ENCODE peak calls at places on chromosomes 3 and 15, in seven cellular contexts. L, B, D, Q, J, C and Y are unnamed samples.

GRCh38 chr15:34808016-34808415 is 12.7 kb upstream of the ACTC1 start:
- DNase-seq in D (no peak), J (no peak), Q (no peak), B (no peak), C (peak), L (no peak), Y (no peak)

GRCh38 chr3:59641169-59641914 is 591.5 kb upstream of the CFAP20DC start:
- DNase-seq in D (no peak), L (no peak), J (no peak), C (no peak), B (no peak), Q (no peak), Y (no peak)

GRCh38 chr15:76206325-76206976 is 104.8 kb downstream of the ETFA start:
- DNase-seq in Q (no peak), B (no peak), L (no peak), C (peak), J (peak), D (peak), Y (no peak)

GRCh38 chr15:50767332-50767861 is 1.9 kb upstream of the SPPL2A start:
- DNase-seq in D (peak), L (no peak), Q (no peak), C (peak), B (no peak), J (no peak), Y (no peak)

GRCh38 chr3:129611812-129612349 is 5.4 kb upstream of the PLXND1 start:
- DNase-seq in J (no peak), L (no peak), D (peak), C (no peak), Q (no peak), B (no peak), Y (no peak)

GRCh38 chr3:159732172-159733111 is 256.2 kb upstream of the IL12A start:
- DNase-seq in B (peak), Q (no peak), L (no peak), J (no peak), C (peak), D (peak), Y (no peak)

GRCh38 chr3:79086514-79086913 is 681.3 kb downstream of the ROBO1 start:
- DNase-seq in Q (peak), L (peak), B (peak), D (peak), J (no peak), C (peak), Y (no peak)

GRCh38 chr3:136856665-136857064 is 5.3 kb upstream of the NCK1 start:
- DNase-seq in J (no peak), Q (no peak), C (no peak), B (no peak), L (no peak), D (no peak), Y (no peak)

GRCh38 chr15:38424101-38424552 is 29.8 kb upstream of the FAM98B start:
- DNase-seq in D (no peak), J (no peak), L (peak), B (no peak), Q (no peak), C (no peak), Y (no peak)

GRCh38 chr3:160180581-160181216 is 44.5 kb upstream of the C3orf80 start:
- DNase-seq in L (no peak), C (no peak), Q (no peak), J (no peak), B (peak), D (no peak), Y (no peak)

GRCh38 chr15:76512971-76513370 is 176.4 kb downstream of the ISL2 start:
- DNase-seq in J (no peak), Q (no peak), D (no peak), L (no peak), C (peak), B (no peak), Y (no peak)

GRCh38 chr3:29176501-29176900 is 104.4 kb upstream of the RBMS3 start:
- DNase-seq in J (no peak), L (no peak), C (no peak), Q (no peak), D (no peak), B (no peak), Y (no peak)

GRCh38 chr15:27866505-27867165 is 232.5 kb downstream of the OCA2 start:
- DNase-seq in C (no peak), J (no peak), L (no peak), Q (no peak), D (no peak), B (no peak), Y (no peak)

GRCh38 chr3:105614288-105615030 is 247.8 kb downstream of the ALCAM start:
- DNase-seq in J (no peak), B (no peak), C (no peak), L (no peak), Q (no peak), D (no peak), Y (no peak)

GRCh38 chr15:83449928-83450501 is 2.9 kb downstream of the SH3GL3 start:
- DNase-seq in J (no peak), B (no peak), D (no peak), Q (no peak), L (no peak), C (no peak), Y (no peak)

GRCh38 chr15:59339252-59339672 is 33.4 kb downstream of the MYO1E start:
- DNase-seq in B (no peak), J (no peak), D (peak), L (no peak), Q (no peak), C (peak), Y (no peak)

GRCh38 chr15:98873441-98874218 is 134.0 kb downstream of the PGPEP1L start:
- DNase-seq in J (no peak), Q (no peak), B (peak), D (peak), L (no peak), C (peak), Y (no peak)

GRCh38 chr15:40047413-40048154 is 8.6 kb upstream of the SRP14 start:
- DNase-seq in L (peak), D (peak), C (peak), B (no peak), J (peak), Q (no peak), Y (no peak)

GRCh38 chr15:78685157-78685830 is 44.3 kb upstream of the CHRNB4 start:
- DNase-seq in D (no peak), J (no peak), L (no peak), C (no peak), Q (no peak), B (no peak), Y (no peak)

GRCh38 chr3:60434945-60435344 is 816.3 kb downstream of the FHIT start:
- DNase-seq in C (no peak), J (no peak), B (no peak), Q (no peak), L (no peak), D (no peak), Y (no peak)

GRCh38 chr15:69298697-69299441 is at the start of gene PAQR5:
- DNase-seq in B (no peak), D (peak), J (no peak), Q (no peak), L (no peak), C (no peak), Y (no peak)

GRCh38 chr3:152915695-152916094 is 80.8 kb downstream of the P2RY1 start:
- DNase-seq in J (no peak), Q (no peak), C (peak), B (no peak), D (no peak), L (no peak), Y (no peak)

GRCh38 chr15:101092186-101092866 is 159.5 kb downstream of the CHSY1 start:
- DNase-seq in D (no peak), B (no peak), L (no peak), C (no peak), Q (no peak), J (no peak), Y (no peak)

GRCh38 chr3:30720586-30721313 is 114.3 kb downstream of the TGFBR2 start:
- DNase-seq in B (no peak), L (no peak), J (peak), D (peak), C (peak), Q (no peak), Y (no peak)

GRCh38 chr3:55896155-55896554 is 409.0 kb upstream of the WNT5A start:
- DNase-seq in B (no peak), C (no peak), D (no peak), Q (no peak), L (no peak), J (no peak), Y (no peak)

GRCh38 chr3:11350374-11350773 is 78.2 kb downstream of the ATG7 start:
- DNase-seq in B (no peak), L (no peak), C (peak), D (peak), Q (no peak), J (no peak), Y (no peak)

GRCh38 chr3:145422541-145422940 is 738.4 kb downstream of the PLOD2 start:
- DNase-seq in J (no peak), L (no peak), Q (no peak), B (no peak), D (no peak), C (peak), Y (no peak)

DNA sequence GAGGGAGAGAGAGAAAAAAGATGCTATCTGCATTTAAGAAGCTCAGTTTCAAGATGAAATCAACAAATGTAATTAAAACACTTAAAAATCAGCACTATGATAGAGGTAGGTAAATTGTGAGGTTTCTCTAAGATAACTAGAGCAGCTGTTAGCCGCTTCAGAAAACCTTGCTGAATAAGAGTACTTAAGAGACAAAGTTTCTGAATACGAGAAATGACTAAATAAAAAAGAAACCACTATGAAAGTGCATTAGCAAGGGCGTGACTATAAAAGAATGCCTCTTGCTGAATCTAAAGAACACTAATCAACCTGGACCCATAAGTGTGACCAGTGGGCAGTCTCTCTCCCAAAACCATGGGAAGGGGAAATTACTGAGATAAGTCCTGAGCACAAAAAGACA is 41.8 kb downstream of the IQCB1 start:
- DNase-seq in L (peak), B (no peak), D (no peak), Q (no peak), C (no peak), J (no peak), Y (no peak)
- TF ChIP-seq CTCF in L (no peak), B (no peak), D (no peak), Q (no peak), C (no peak), J (no peak), Y (no peak)

DNA sequence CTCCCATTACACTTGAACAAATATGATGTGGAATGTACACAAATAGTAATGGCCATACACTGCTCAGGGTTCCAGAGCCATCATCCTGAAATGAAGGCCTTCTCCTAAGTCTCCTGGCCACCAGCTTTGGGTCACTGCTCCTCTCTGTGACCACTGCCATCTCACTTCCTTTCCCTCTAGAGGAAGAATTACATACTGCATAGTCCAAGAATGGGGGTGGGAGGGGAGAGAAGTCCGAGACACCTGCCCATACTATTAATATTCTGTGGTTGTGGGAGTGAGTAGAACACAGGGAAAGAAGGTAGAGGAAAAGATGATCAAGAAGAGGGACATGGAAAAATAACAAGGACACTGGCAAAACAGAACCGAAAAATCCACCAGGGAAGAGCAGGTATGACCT is 20.6 kb downstream of the ETV5 start:
- DNase-seq in D (no peak), J (no peak), Q (no peak), L (no peak), B (no peak), C (no peak), Y (no peak)
- TF ChIP-seq CTCF in D (no peak), J (no peak), Q (no peak), L (no peak), B (no peak), C (no peak), Y (no peak)

GRCh38 chr3:76369170-76369569 is 583.8 kb upstream of the ZNF717 start:
- DNase-seq in Q (no peak), B (no peak), L (no peak), J (no peak), C (peak), D (no peak), Y (no peak)
- TF ChIP-seq CTCF in Q (no peak), B (peak), L (no peak), J (peak), C (no peak), D (no peak), Y (peak)

DNA sequence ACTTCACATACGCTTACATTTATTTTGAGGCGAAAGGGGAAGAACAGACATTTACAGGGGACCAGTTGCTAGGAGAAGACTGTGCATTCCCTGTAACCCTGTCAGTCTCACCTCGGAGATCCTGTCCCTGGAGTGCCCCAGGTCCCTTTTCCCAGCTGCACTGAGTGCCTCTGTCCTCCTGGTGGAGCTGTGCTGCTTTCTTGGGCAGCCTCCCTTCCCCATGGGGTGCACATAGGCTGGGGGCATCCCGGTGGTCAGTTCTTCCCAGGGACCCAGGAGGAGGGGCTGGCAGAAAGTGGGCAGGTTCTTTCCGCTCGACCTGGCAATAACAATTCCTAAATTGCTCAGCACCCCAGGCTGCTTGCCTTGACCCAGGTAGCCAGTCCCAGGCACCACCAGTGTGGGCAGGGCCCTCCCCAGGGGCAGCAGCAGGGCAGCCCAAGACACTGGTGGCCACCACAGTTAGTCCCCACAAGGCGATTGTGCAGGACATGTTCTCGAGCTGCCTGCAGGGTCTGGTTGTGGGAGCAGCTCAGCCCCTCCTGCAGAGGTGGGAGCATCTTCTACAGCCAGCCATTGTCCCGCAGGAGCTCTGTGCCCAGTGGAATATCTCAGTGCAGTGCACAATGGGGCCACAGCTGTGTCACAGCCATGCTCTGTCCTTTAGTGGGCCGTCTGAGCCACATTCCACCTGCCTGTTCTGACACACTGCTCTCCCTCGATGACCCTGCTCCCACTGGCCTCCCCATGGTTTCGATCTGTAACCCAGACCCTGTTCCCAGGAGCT is 36.3 kb downstream of the APBA2 start:
- DNase-seq in Q (no peak), L (no peak), B (no peak), J (no peak), D (no peak), C (no peak), Y (peak)
- TF ChIP-seq CTCF in Q (no peak), L (no peak), B (no peak), J (peak), D (no peak), C (no peak), Y (peak)

GRCh38 chr3:67529337-67529736 is 125.1 kb downstream of the SUCLG2 start:
- DNase-seq in B (no peak), J (no peak), D (peak), Q (no peak), C (no peak), L (no peak), Y (no peak)
- TF ChIP-seq CTCF in B (no peak), J (no peak), D (no peak), Q (no peak), C (no peak), L (no peak), Y (peak)

DNA sequence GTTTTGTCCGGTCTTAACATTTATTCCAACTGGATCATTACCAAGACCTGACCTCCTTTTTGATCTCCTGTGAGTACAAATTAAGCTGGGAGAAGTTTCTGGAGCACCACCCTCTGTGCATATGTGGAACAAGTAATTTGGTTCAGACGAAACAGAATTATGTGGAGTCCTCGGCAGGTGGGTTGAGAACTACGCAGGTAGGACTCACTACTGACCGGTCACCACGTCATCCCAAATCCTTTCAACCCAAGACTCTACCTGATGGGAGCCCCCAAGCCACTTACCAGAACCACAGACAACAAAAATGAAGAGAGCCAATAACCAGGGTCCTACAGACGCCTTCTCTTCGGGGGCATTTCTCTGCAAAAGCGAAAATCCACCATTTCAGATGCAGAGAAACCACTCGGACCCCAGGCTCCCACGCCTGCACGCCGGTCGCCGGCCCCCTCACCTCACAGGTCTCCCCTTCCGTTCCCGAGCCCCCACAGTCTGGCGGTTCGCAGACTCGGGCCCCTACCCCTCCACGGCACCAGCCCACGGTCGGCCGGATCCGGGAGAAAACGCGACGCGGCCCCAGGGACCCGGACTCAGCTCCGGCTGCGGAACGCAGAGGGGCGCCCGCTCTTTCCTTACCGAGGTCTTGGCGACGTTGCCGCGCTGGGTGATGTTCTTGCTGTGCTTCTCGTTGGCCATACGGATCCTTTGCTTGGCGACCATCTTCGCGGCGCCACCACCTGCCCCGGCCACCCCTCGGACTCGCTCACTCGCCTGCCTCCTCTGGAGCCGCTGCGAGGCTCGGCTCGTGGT is 674 bp downstream of the SERP1 start:
- DNase-seq in Q (no peak), B (no peak), L (no peak), C (peak), J (no peak), D (peak), Y (no peak)
- TF ChIP-seq CTCF in Q (no peak), B (no peak), L (no peak), C (no peak), J (no peak), D (no peak), Y (peak)

GRCh38 chr3:32510075-32510724 is 7.5 kb upstream of the CMTM6 start:
- DNase-seq in J (no peak), L (peak), C (peak), Q (peak), D (peak), B (no peak), Y (no peak)
- TF ChIP-seq CTCF in J (peak), L (peak), C (peak), Q (no peak), D (peak), B (peak), Y (peak)

GRCh38 chr3:147383617-147384016 is 22.7 kb downstream of the ZIC4 start:
- DNase-seq in Q (no peak), L (no peak), D (no peak), J (no peak), C (no peak), B (no peak), Y (no peak)
- TF ChIP-seq CTCF in Q (no peak), L (peak), D (peak), J (peak), C (no peak), B (peak), Y (peak)

DNA sequence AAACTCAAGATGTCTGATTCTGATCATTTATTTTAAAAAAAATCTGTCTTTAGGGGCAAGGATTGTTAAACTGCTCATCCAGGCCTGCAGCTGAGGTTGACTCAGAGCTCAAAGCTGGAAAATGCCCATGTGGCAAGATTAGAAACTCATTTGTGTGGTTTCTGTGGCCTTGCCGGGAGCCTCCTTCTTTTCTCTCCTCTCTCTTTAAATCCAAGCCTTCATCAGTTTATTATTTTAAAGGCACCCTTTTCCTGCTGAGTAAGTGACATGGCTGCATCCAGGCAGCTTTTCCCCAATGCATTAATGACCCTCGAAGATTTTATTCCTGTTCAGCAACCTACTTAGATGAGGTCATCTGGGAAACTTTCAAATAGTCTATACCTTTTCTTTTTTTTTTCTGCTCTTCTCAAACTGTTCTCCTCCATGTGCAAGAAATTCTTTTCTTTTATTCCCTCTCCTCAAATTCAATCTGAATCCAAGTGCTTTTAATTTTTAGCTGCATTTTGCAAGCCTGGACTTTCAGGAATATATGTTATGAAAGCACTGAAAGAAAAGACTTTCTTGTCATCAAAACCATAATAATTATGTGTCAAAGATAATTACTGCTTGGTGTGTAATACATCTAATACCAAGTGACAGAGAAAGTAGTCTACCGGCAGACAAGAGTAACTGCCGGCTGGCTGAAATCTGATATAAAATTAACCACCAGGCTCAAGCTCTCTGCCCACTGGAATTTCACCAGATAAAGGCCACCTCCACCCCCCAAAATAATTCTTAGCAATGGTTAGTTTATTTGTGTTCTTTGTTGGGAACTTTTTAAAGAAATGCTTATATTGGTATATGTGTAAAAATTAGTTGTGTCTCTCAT is 221.1 kb upstream of the CDIN1 start:
- DNase-seq in D (no peak), J (peak), Q (no peak), L (no peak), B (peak), C (peak), Y (no peak)
- TF ChIP-seq CTCF in D (no peak), J (no peak), Q (no peak), L (no peak), B (no peak), C (no peak), Y (peak)